ENCODE peak calls at places on chromosome 11, in five cellular contexts. V is right atrium auricular region, F is tibial artery, B is WTC11, D is fibroblast of lung. C is an unnamed sample.

GRCh38 chr11:97398246-97398645 is 1008.4 kb downstream of the JRKL start:
- DNase-seq in F (no peak), V (no peak), D (no peak), B (no peak), C (no peak)

GRCh38 chr11:45527898-45528297 is 137.5 kb downstream of the CHST1 start:
- DNase-seq in D (no peak), B (no peak), F (no peak), V (no peak), C (no peak)

GRCh38 chr11:61863548-61864081 is 27.7 kb downstream of the FADS3 start:
- DNase-seq in D (no peak), B (no peak), V (no peak), F (no peak), C (no peak)

GRCh38 chr11:9755561-9755960 is 91.7 kb downstream of the SWAP70 start:
- DNase-seq in V (no peak), F (no peak), D (peak), B (no peak), C (no peak)

GRCh38 chr11:127226959-127227358 is 226.4 kb upstream of the KIRREL3 start:
- DNase-seq in F (no peak), B (no peak), D (peak), V (no peak), C (no peak)

GRCh38 chr11:12801976-12802375 is 127.8 kb downstream of the TEAD1 start:
- DNase-seq in F (no peak), B (no peak), D (no peak), V (no peak), C (no peak)

GRCh38 chr11:67311051-67311555 is 7.8 kb downstream of the SSH3 start:
- DNase-seq in B (no peak), F (peak), D (no peak), V (no peak), C (no peak)

GRCh38 chr11:113673566-113674396 is 32.3 kb downstream of the TMPRSS5 start:
- DNase-seq in B (no peak), F (no peak), D (no peak), V (no peak), C (no peak)

GRCh38 chr11:44817207-44817944 is 90.6 kb downstream of the TSPAN18 start:
- DNase-seq in F (no peak), D (peak), V (no peak), B (no peak), C (no peak)

GRCh38 chr11:12258451-12258850 is 118.9 kb upstream of the PARVA start:
- DNase-seq in D (peak), V (no peak), F (no peak), B (no peak), C (no peak)

GRCh38 chr11:73147771-73148681 is 5.9 kb upstream of the FCHSD2 start:
- DNase-seq in F (peak), B (no peak), V (peak), D (no peak), C (no peak)

GRCh38 chr11:105852427-105852826 is 169.6 kb downstream of the MSANTD4 start:
- DNase-seq in B (no peak), D (no peak), F (no peak), V (no peak), C (no peak)

GRCh38 chr11:58392741-58393140 is 13.9 kb downstream of the OR5B3 start:
- DNase-seq in V (no peak), D (peak), B (no peak), F (no peak), C (no peak)

GRCh38 chr11:7610393-7610792 is 62.9 kb downstream of the CYB5R2 start:
- DNase-seq in B (no peak), F (no peak), D (no peak), V (no peak), C (no peak)

GRCh38 chr11:119531623-119532022 is 108.7 kb upstream of the THY1 start:
- DNase-seq in F (peak), V (no peak), B (no peak), D (no peak), C (no peak)

GRCh38 chr11:68302256-68303054 is 9.9 kb upstream of the LRP5 start:
- DNase-seq in D (peak), F (no peak), V (no peak), B (no peak), C (no peak)

GRCh38 chr11:72787262-72788104 is 6.4 kb downstream of the STARD10 start:
- DNase-seq in B (peak), D (no peak), F (no peak), V (no peak), C (no peak)

GRCh38 chr11:116693206-116694016 is 79.4 kb downstream of the BUD13 start:
- DNase-seq in D (no peak), V (peak), B (no peak), F (peak), C (no peak)

GRCh38 chr11:83773950-83774880 is 488.0 kb upstream of the CCDC90B start:
- DNase-seq in V (no peak), B (no peak), D (peak), F (no peak), C (no peak)

GRCh38 chr11:116454951-116455350 is 317.8 kb downstream of the BUD13 start:
- DNase-seq in V (no peak), B (no peak), F (no peak), D (no peak), C (no peak)

GRCh38 chr11:13128381-13128780 is 119.3 kb downstream of the RASSF10 start:
- DNase-seq in B (no peak), D (no peak), V (no peak), F (no peak), C (no peak)

GRCh38 chr11:127052420-127052819 is 51.9 kb upstream of the KIRREL3 start:
- DNase-seq in D (no peak), V (no peak), B (no peak), F (no peak), C (no peak)

GRCh38 chr11:128621491-128622136 is 34.3 kb upstream of the ETS1 start:
- DNase-seq in B (no peak), V (peak), D (peak), F (no peak), C (no peak)

GRCh38 chr11:15806217-15806616 is 550.1 kb downstream of the SOX6 start:
- DNase-seq in B (no peak), V (no peak), F (no peak), D (peak), C (no peak)

GRCh38 chr11:73454987-73455386 is 78.8 kb downstream of the RELT start:
- DNase-seq in D (no peak), B (peak), V (no peak), F (no peak), C (no peak)

GRCh38 chr11:13596601-13597000 is 71.9 kb upstream of the FAR1 start:
- DNase-seq in F (no peak), B (no peak), V (no peak), D (no peak), C (no peak)

GRCh38 chr11:27722117-27722844 is 22.0 kb upstream of the BDNF start:
- DNase-seq in F (no peak), D (peak), B (peak), V (no peak), C (peak)

GRCh38 chr11:22920939-22921565 is 60.8 kb upstream of the CCDC179 start:
- DNase-seq in V (no peak), D (peak), B (peak), F (no peak), C (peak)

GRCh38 chr11:131938321-131938751 is 567.9 kb downstream of the NTM start:
- DNase-seq in D (peak), F (no peak), B (no peak), V (no peak), C (no peak)

GRCh38 chr11:46916669-46917108 is 1.7 kb downstream of the LRP4 start:
- DNase-seq in D (peak), B (peak), V (peak), F (no peak), C (peak)

GRCh38 chr11:11538277-11538960 is 83.4 kb downstream of the GALNT18 start:
- DNase-seq in F (peak), V (no peak), D (no peak), B (no peak), C (no peak)

GRCh38 chr11:101848262-101848661 is 66.5 kb upstream of the CEP126 start:
- DNase-seq in B (no peak), V (no peak), F (no peak), D (no peak), C (no peak)
- TF ChIP-seq CTCF in B (no peak), V (peak), F (peak), D (peak), C (peak)

DNA sequence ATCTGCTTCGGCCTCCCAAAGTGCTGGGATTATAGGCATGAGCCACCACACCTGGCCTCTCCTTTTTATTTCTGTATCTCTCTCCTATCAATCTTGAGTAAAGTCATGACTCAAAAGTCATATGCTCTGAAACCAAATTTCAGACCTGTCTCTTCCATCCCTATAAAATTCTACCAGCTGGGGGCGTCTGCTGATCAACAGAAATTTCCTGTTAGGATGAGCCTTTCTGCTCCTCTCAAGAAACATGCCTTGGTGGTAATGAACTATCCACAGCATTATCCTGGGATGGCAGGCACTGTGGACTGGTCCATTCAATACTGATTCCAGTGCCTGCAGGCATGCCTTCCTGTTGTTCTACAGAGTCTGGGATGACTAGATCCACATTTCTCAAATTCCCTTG is 472.6 kb downstream of the NELL1 start:
- DNase-seq in D (no peak), V (no peak), F (no peak), B (peak), C (peak)
- TF ChIP-seq CTCF in D (no peak), V (peak), F (no peak), B (no peak), C (peak)

DNA sequence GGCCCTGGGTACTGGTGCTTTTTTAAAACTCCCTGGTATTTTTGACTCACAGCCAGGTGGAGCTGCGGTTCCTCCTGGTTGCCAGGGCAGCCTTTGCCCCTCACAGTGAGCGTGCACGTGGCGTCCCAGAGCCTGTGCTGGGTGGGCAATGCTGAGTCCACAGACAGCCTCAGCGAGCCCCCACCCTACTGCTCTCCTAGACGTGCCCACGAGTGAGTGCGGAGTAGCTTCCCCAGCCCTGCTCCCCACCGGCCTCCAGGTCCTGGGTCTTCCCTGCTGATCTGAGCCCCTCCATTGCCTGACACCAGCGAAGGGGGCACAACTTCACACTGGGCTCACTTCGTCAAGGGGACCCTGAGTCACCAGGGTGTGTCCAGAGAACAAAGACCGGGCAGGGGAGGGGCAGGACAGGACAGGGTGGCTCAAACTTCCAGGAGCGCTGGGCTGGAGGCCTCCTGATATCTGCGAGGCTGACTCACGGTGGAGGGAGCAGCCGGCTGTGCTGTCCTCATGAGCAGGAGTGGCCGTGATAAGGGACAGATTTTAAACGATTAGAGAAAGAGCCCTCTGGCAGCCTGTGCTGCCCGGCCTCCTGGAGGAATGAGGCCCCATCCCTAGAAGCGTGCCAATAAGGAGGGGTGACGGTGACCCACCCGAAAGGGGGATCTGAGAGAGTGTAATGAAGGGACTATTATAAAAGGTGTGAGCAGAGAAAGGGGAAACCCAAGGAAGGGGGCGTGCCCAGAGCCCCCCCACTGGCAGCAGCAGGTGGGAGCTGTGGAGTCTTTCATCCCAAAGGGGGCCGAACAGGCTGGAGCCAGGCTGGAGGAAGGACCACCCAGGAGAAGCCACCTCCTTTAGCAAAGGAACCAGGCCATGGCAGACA is 129.3 kb upstream of the FGF3 start:
- DNase-seq in B (no peak), D (peak), V (no peak), F (no peak), C (no peak)
- TF ChIP-seq CTCF in B (no peak), D (no peak), V (no peak), F (peak), C (no peak)

DNA sequence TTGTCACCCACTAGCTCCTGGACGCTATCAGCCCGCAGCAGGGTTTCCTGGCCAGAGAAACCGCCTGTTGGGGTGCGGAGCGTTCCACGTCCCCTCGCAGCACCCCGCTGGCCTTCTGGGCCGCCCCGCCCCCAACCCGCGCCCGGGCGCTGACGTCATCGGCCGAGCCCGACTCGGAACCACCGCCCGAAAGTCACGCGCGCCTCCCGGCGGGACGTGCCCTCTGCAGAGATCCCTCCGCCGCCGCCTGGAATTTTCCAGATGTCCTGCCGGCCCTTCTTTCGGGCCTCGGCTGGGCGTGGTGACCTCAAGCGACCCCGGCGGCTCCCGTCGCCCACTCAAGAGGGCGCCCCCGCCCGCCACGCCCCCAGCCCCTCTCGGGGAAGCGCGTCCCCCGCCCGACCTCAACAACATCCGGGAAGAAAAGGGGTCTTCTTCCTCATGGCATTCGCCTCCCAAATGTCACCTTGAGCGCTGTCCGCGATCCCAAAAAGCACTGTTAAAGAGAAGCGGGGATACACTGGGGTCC is 430 bp upstream of the NEAT1 start:
- DNase-seq in F (peak), V (peak), B (peak), D (peak), C (peak)
- TF ChIP-seq CTCF in F (no peak), V (no peak), B (no peak), D (no peak), C (no peak)

GRCh38 chr11:2612884-2613571 is 86.8 kb downstream of the KCNQ1OT1 start:
- DNase-seq in F (no peak), V (no peak), D (no peak), B (no peak), C (no peak)
- TF ChIP-seq CTCF in F (no peak), V (no peak), D (no peak), B (no peak), C (no peak)

DNA sequence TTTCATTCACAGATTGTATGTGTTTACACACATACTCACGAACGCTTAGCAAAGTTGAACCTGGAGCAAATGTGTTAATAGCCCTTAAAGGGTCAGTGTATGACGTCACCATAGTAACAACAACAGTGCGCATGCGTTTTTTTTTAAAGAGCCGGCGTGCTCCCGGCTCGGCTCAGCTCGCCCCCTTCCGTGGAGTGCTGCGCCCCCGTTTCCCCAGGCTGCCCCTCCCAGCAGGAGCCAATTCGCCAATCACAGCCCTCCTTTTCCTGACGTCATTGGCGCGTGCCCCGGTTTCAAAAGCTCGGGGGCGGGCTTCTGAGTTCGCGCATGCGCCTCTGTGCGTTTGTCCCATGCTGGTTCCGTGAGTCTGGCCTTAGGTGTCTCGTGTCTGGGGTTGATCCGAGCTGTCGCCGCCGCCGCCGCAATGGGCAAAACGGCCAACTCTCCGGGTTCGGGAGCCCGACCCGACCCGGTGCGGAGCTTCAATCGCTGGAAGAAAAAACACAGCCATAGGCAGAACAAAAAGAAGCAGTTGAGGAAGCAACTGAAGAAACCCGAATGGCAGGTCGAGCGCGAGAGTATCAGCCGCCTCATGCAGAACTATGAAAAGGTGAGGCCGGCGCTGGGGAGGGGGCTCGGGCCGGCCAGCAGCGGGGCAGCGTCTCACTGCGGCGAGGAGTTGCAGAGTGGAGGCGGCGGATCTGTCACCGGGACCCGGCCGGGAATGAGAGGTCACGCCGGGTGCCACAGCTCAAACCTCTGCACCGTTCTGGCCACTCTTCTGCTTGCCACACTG is at the start of gene DDX10:
- DNase-seq in F (peak), D (peak), B (peak), V (peak), C (peak)
- TF ChIP-seq CTCF in F (no peak), D (peak), B (no peak), V (peak), C (no peak)

GRCh38 chr11:35056391-35057093 is 82.4 kb upstream of the CD44 start:
- DNase-seq in B (no peak), F (no peak), V (no peak), D (peak), C (no peak)
- TF ChIP-seq CTCF in B (no peak), F (no peak), V (no peak), D (no peak), C (peak)

GRCh38 chr11:115221461-115222069 is 282.6 kb downstream of the CADM1 start:
- DNase-seq in D (no peak), F (no peak), B (no peak), V (no peak), C (no peak)
- TF ChIP-seq CTCF in D (no peak), F (no peak), B (no peak), V (no peak), C (no peak)

DNA sequence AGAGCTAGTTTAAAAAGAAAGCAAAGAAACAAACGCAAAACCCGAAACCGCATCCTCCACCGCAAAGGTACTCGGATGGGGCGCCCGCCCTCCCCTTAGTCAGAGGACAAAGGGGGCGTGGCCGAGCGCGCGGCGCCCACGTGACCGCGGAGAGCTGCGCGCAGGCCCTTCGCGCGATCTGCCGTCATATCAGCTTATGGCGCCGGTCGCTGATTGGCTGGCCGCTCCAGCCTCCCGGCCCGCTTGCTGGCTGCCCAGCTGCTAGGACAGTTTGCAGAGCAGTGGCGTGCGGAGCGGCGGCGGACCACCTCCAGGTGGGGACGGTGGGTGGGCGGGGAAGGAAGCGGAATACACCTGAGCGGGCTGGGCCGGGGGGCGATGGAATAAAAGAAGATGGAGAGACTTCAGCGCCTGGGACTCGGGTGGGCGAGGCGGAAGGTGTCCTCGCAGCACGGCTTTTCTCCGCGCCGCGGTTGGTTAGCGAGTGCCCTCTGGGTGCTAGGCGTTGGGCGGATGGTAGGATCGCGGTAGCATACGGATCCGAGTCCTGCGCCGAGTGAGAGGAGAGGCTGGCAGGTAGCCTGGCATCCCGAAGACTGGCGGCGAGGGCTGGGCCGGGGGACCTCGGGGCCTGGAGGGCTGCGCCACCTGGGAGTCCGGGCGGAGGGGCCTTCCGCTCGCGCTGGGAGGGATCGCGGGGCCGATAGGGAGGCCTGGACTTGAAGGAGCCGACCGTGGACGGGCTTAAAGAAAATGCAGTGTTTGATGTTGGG is at the start of gene SC5D:
- DNase-seq in V (peak), B (peak), F (peak), D (peak), C (peak)
- TF ChIP-seq CTCF in V (no peak), B (no peak), F (no peak), D (no peak), C (no peak)

DNA sequence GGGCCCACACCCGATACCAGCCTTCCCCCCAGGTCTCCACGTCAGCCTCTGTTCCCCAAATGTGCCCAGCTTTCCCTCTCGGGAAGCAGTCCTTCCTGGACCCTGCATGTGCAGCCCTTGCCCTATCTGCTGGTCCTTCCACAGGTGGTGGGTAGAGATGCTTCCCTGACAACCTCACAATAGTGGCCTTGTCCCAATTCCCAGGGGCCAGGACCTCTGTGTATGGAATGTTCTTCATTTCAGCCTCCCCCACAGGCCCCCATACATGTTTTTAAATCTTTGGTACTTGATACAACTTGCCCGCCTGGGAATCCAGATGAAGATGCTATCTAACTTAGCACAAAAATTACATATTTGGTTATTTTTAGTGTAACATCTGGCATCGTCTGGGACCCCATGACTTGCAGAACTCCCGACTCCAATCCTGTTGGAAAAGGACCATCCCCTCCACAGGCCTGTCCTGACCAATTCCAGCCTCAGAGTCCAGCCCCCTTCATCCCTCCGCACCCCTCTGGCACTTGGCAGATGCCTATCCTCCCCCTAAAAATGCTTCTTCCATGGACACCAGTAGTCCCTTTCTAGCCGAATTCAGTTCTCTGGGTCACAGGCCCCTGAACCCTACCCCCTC is 39.6 kb downstream of the ANO1 start:
- DNase-seq in F (no peak), V (no peak), B (no peak), D (no peak), C (no peak)
- TF ChIP-seq CTCF in F (no peak), V (no peak), B (no peak), D (no peak), C (no peak)